ENCODE peak calls at places on chromosomes 5 and 9, in nine cellular contexts. H is choroid plexus epithelial cell, V is colonic mucosa, Q is cardiac fibroblast, W is AG10803, F is foreskin fibroblast, N is GM23338, M is HepG2, P is BJ. C is an unnamed sample.

GRCh38 chr5:4113426-4113825 is 517.8 kb downstream of the IRX1 start:
- DNase-seq in H (no peak), V (no peak), Q (no peak), W (no peak), F (no peak), N (peak), M (no peak), P (no peak), C (no peak)

GRCh38 chr9:101121836-101122399 is 93.4 kb downstream of the PLPPR1 start:
- DNase-seq in H (no peak), V (no peak), Q (no peak), W (no peak), F (no peak), N (no peak), M (no peak), P (no peak), C (no peak)

GRCh38 chr9:86614871-86615849 is 260.9 kb upstream of the TUT7 start:
- DNase-seq in H (peak), V (no peak), Q (peak), W (peak), F (peak), N (peak), M (peak), P (peak), C (peak)

GRCh38 chr9:84828101-84828500 is 158.6 kb downstream of the NTRK2 start:
- DNase-seq in H (no peak), V (no peak), Q (no peak), W (no peak), F (no peak), N (no peak), M (no peak), P (no peak), C (no peak)

GRCh38 chr5:54616031-54616430 is 98.5 kb downstream of the SNX18 start:
- DNase-seq in H (peak), V (peak), Q (peak), W (peak), F (peak), N (no peak), M (peak), P (peak), C (peak)

GRCh38 chr9:127058645-127059021 is 63.8 kb downstream of the ANGPTL2 start:
- DNase-seq in H (no peak), V (no peak), Q (no peak), W (no peak), F (peak), N (no peak), M (no peak), P (no peak), C (peak)

GRCh38 chr9:22537721-22538120 is 91.1 kb downstream of the DMRTA1 start:
- DNase-seq in H (no peak), V (no peak), Q (no peak), W (no peak), F (no peak), N (no peak), M (no peak), P (no peak), C (no peak)

GRCh38 chr9:35996358-35996970 is 38.5 kb upstream of the OR2S2 start:
- DNase-seq in H (peak), V (no peak), Q (peak), W (peak), F (peak), N (peak), M (no peak), P (no peak), C (peak)

GRCh38 chr5:161385080-161385479 is 161.4 kb downstream of the GABRB2 start:
- DNase-seq in H (no peak), V (no peak), Q (no peak), W (no peak), F (no peak), N (no peak), M (no peak), P (no peak), C (no peak)

GRCh38 chr5:137148128-137148527 is 351.0 kb downstream of the SPOCK1 start:
- DNase-seq in H (no peak), V (no peak), Q (no peak), W (no peak), F (no peak), N (no peak), M (no peak), P (no peak), C (no peak)

GRCh38 chr9:130053504-130054427 is at the start of gene GPR107:
- DNase-seq in H (peak), V (peak), Q (peak), W (peak), F (peak), N (peak), M (peak), P (no peak), C (peak)

GRCh38 chr5:143806568-143806967 is 5.4 kb upstream of the HMHB1 start:
- DNase-seq in H (peak), V (no peak), Q (no peak), W (no peak), F (no peak), N (no peak), M (no peak), P (no peak), C (no peak)

GRCh38 chr9:557601-558201 is 283.8 kb upstream of the DMRT1 start:
- DNase-seq in H (no peak), V (no peak), Q (no peak), W (no peak), F (no peak), N (peak), M (peak), P (no peak), C (no peak)

GRCh38 chr5:139954022-139954421 is 89.1 kb downstream of the NRG2 start:
- DNase-seq in H (no peak), V (no peak), Q (no peak), W (no peak), F (no peak), N (no peak), M (no peak), P (no peak), C (no peak)

GRCh38 chr5:14145356-14146334 is 2.5 kb downstream of the TRIO start:
- DNase-seq in H (no peak), V (no peak), Q (peak), W (peak), F (no peak), N (no peak), M (no peak), P (no peak), C (peak)

GRCh38 chr5:68173007-68173406 is 42.5 kb upstream of the PIK3R1 start:
- DNase-seq in H (no peak), V (no peak), Q (peak), W (peak), F (no peak), N (no peak), M (no peak), P (no peak), C (no peak)

GRCh38 chr5:84249918-84250635 is 134.6 kb downstream of the EDIL3 start:
- DNase-seq in H (peak), V (no peak), Q (peak), W (peak), F (peak), N (peak), M (no peak), P (no peak), C (peak)

GRCh38 chr9:135101926-135102325 is 14.5 kb downstream of the OLFM1 start:
- DNase-seq in H (no peak), V (no peak), Q (no peak), W (no peak), F (no peak), N (no peak), M (no peak), P (no peak), C (no peak)

GRCh38 chr9:2065704-2066103 is 50.6 kb downstream of the SMARCA2 start:
- DNase-seq in H (no peak), V (no peak), Q (no peak), W (no peak), F (no peak), N (no peak), M (no peak), P (no peak), C (no peak)

GRCh38 chr9:2066312-2067273 is 51.4 kb downstream of the SMARCA2 start:
- DNase-seq in H (peak), V (no peak), Q (peak), W (peak), F (peak), N (peak), M (peak), P (no peak), C (peak)
- TF ChIP-seq CTCF in H (peak), V (no peak), Q (no peak), W (peak), F (peak), N (peak), M (peak), P (peak), C (no peak)

DNA sequence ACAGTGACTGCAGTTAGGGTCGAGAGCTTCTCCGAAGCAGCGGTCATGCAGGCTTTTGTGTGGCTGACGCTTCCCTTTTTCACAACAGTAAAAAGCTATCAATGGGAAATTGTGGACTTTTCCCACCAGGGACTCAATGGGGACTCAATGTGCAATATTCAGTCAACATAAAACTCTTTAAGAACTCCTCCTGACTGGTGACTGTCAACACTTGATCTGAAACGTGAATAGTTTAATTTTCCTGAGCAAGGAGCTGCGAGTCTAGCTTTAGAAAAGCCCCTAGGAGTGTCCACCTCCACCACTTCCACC is 28.7 kb downstream of the EXOC3 start:
- DNase-seq in H (no peak), V (no peak), Q (no peak), W (no peak), F (no peak), N (no peak), M (no peak), P (no peak), C (peak)
- H3K4me3 ChIP-seq in H (peak), V (peak), Q (peak), W (peak), F (peak), N (peak), M (peak), P (peak), C (peak)

DNA sequence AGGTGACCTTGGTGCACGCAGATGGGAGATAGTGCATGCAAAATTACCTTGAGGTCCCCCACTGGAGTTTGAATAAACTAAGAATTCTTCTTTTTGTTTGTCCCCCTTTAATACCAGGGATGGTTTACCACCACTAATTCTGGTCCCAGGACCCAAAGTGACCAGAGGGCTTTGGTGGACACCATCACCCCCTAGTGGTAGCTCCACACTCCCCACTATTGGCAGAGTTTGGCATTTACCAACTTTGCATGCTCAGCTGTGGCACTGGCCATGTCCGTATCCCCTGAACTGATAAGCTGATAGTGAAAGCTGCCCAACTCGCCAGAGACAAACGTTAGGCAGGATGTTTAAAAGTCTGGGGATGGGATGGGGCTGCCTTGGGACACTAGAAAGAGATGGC is 3.3 kb downstream of the ASTN2 start:
- DNase-seq in H (peak), V (no peak), Q (peak), W (peak), F (peak), N (peak), M (peak), P (no peak), C (peak)
- TF ChIP-seq CTCF in H (peak), V (peak), Q (peak), W (peak), F (peak), N (peak), M (peak), P (peak), C (peak)

DNA sequence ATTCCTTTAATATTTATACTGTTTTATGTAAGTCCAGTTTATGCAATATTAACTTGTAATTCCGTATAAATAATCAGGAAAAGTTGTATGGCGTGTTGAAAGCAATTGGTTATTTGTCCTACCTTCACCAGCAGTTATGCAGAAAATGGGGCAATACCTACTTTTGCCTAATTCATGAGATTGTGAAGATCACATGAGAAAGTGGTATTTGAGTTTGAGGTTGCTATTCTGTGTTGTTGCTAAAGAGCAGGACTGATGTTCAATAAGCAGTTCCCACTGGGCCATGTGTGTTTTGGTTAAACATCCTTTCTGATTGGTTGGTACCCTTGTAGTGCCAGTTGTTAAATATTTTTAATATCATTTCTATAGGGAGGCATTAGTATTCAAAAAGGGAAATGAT is 3.2 kb downstream of the TGFBR1 start:
- DNase-seq in H (no peak), V (no peak), Q (no peak), W (peak), F (no peak), N (no peak), M (no peak), P (no peak), C (no peak)
- H3K4me3 ChIP-seq in H (no peak), V (no peak), Q (no peak), W (no peak), F (no peak), N (no peak), M (no peak), P (no peak), C (no peak)

DNA sequence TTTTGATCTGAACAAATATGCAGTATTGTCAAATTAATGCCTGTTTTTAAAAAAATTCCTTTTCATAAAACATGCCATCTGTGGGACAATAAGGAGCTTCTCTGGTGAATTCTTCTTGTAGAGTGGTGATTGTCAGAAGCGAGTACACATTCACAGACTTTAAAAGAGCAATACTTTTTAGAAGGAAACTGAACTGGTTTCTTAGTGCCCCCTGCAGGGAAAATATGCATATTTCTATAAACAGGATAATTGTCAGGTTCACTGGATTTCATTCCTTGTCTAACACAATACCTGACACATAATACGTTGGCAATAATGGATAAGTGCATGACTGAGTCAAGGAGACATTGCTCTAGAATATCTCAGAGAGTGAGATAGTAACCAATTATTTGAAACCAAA is 133.7 kb downstream of the KIF4B start:
- DNase-seq in H (peak), V (no peak), Q (peak), W (peak), F (peak), N (no peak), M (no peak), P (no peak), C (peak)
- TF ChIP-seq CTCF in H (no peak), V (no peak), Q (peak), W (peak), F (peak), N (peak), M (peak), P (peak), C (no peak)